ENCODE peak calls at places on chromosomes 12 and 14, in eight cellular contexts. D, B, A, K, G, L, R and H are unnamed samples.

GRCh38 chr14:76564471-76565119 is 188.7 kb downstream of the ESRRB start:
- DNase-seq in D (no peak), B (no peak), A (no peak), K (no peak), G (no peak), L (no peak), R (no peak), H (no peak)

GRCh38 chr12:15982471-15982870 is 71.3 kb downstream of the DERA start:
- DNase-seq in D (no peak), B (peak; percentile 52), A (no peak), K (no peak), G (no peak), L (no peak), R (no peak), H (no peak)

GRCh38 chr14:37594238-37594915 is 672 bp downstream of the FOXA1 start:
- DNase-seq in D (no peak), B (peak; percentile 61), A (peak; percentile 65), K (peak; percentile 73), G (peak; percentile 74), L (no peak), R (no peak), H (peak; percentile 32)

GRCh38 chr12:1297206-1297605 is 297.2 kb downstream of the FBXL14 start:
- DNase-seq in D (no peak), B (no peak), A (no peak), K (no peak), G (no peak), L (no peak), R (no peak), H (no peak)

GRCh38 chr14:37195327-37195726 is 2.4 kb upstream of the MIPOL1 start:
- DNase-seq in D (no peak), B (no peak), A (no peak), K (no peak), G (no peak), L (no peak), R (no peak), H (no peak)

GRCh38 chr12:25269701-25270100 is 19.0 kb upstream of the KRAS start:
- DNase-seq in D (no peak), B (no peak), A (no peak), K (no peak), G (no peak), L (no peak), R (no peak), H (no peak)

GRCh38 chr14:22993517-22993916 is 11.2 kb upstream of the AJUBA start:
- DNase-seq in D (no peak), B (no peak), A (no peak), K (no peak), G (no peak), L (no peak), R (no peak), H (no peak)

GRCh38 chr14:101440511-101440910 is 120.8 kb upstream of the DIO3 start:
- DNase-seq in D (no peak), B (no peak), A (no peak), K (no peak), G (no peak), L (no peak), R (no peak), H (no peak)

GRCh38 chr12:33314223-33314622 is 125.4 kb downstream of the SYT10 start:
- DNase-seq in D (no peak), B (no peak), A (no peak), K (no peak), G (no peak), L (no peak), R (no peak), H (no peak)

GRCh38 chr12:89236237-89236636 is 116.1 kb downstream of the DUSP6 start:
- DNase-seq in D (no peak), B (no peak), A (no peak), K (no peak), G (no peak), L (no peak), R (no peak), H (no peak)

GRCh38 chr12:26318661-26319068 is 123.3 kb downstream of the SSPN start:
- DNase-seq in D (peak; percentile 16), B (no peak), A (peak; percentile 48), K (peak; percentile 57), G (peak; percentile 83), L (peak; percentile 45), R (peak; percentile 70), H (peak; percentile 36)

GRCh38 chr14:39265032-39265431 is 31.3 kb downstream of the MIA2 start:
- DNase-seq in D (no peak), B (no peak), A (no peak), K (peak; percentile 25), G (no peak), L (no peak), R (no peak), H (no peak)

GRCh38 chr14:92317511-92317910 is 5.5 kb upstream of the SLC24A4 start:
- DNase-seq in D (no peak), B (no peak), A (peak; percentile 10), K (peak; percentile 25), G (no peak), L (no peak), R (no peak), H (no peak)

GRCh38 chr14:21711360-21711961 is 37.8 kb upstream of the OR4E1 start:
- DNase-seq in D (no peak), B (peak; percentile 19), A (peak; percentile 11), K (peak; percentile 7), G (no peak), L (no peak), R (no peak), H (peak; percentile 36)

GRCh38 chr12:132327351-132328171 is 1.8 kb downstream of the GALNT9 start:
- DNase-seq in D (no peak), B (peak; percentile 5), A (peak; percentile 37), K (peak; percentile 88), G (no peak), L (peak; percentile 36), R (peak; percentile 62), H (no peak)

GRCh38 chr12:49227701-49228100 is 37.2 kb upstream of the TUBA1C start:
- DNase-seq in D (no peak), B (no peak), A (no peak), K (no peak), G (peak; percentile 9), L (no peak), R (no peak), H (no peak)

GRCh38 chr12:123149088-123149827 is 1.6 kb downstream of the PITPNM2 start:
- DNase-seq in D (no peak), B (no peak), A (no peak), K (no peak), G (no peak), L (no peak), R (no peak), H (no peak)

GRCh38 chr14:28542040-28542439 is 224.5 kb upstream of the FOXG1 start:
- DNase-seq in D (no peak), B (peak; percentile 19), A (no peak), K (no peak), G (no peak), L (no peak), R (no peak), H (no peak)

GRCh38 chr14:21236948-21237797 is 32.1 kb downstream of the HNRNPC start:
- DNase-seq in D (no peak), B (no peak), A (no peak), K (no peak), G (no peak), L (no peak), R (no peak), H (no peak)

GRCh38 chr12:45050751-45051489 is at the start of gene DBX2:
- DNase-seq in D (no peak), B (no peak), A (no peak), K (no peak), G (no peak), L (no peak), R (no peak), H (no peak)

GRCh38 chr12:114445401-114446323 is 39.7 kb upstream of the TBX5 start:
- DNase-seq in D (no peak), B (no peak), A (no peak), K (no peak), G (no peak), L (no peak), R (no peak), H (no peak)

GRCh38 chr14:102930753-102931579 is 8.5 kb downstream of the AMN start:
- DNase-seq in D (no peak), B (no peak), A (no peak), K (no peak), G (no peak), L (no peak), R (no peak), H (no peak)

GRCh38 chr12:114762490-114763110 is 78.6 kb upstream of the TBX3 start:
- DNase-seq in D (no peak), B (no peak), A (no peak), K (no peak), G (no peak), L (no peak), R (no peak), H (no peak)

GRCh38 chr14:26522985-26523384 is 74.8 kb downstream of the NOVA1 start:
- DNase-seq in D (no peak), B (peak; percentile 72), A (no peak), K (peak; percentile 32), G (no peak), L (no peak), R (no peak), H (no peak)

GRCh38 chr12:68334136-68334535 is 2.0 kb upstream of the MDM1 start:
- DNase-seq in D (no peak), B (no peak), A (no peak), K (no peak), G (no peak), L (no peak), R (no peak), H (no peak)

GRCh38 chr14:63277784-63278183 is 41.0 kb downstream of the GPHB5 start:
- DNase-seq in D (no peak), B (no peak), A (no peak), K (no peak), G (no peak), L (no peak), R (no peak), H (no peak)

GRCh38 chr12:77231548-77231947 is 166.2 kb upstream of the E2F7 start:
- DNase-seq in D (no peak), B (peak; percentile 67), A (no peak), K (peak; percentile 72), G (peak; percentile 81), L (peak; percentile 51), R (peak; percentile 76), H (no peak)

GRCh38 chr12:60169904-60170303 is 574.1 kb downstream of the SLC16A7 start:
- DNase-seq in D (no peak), B (no peak), A (no peak), K (no peak), G (no peak), L (no peak), R (no peak), H (no peak)

GRCh38 chr14:104301731-104302460 is 163.5 kb downstream of the KIF26A start:
- DNase-seq in D (no peak), B (no peak), A (no peak), K (no peak), G (no peak), L (no peak), R (no peak), H (no peak)

GRCh38 chr14:89330236-89331002 is 86.6 kb downstream of the FOXN3 start:
- DNase-seq in D (no peak), B (peak; percentile 81), A (no peak), K (peak; percentile 94), G (no peak), L (peak; percentile 73), R (peak; percentile 57), H (no peak)